ENCODE peak calls at places on chromosomes 12 and 14, in nine cellular contexts. One of them, this sample, is unnamed.

GRCh38 chr12:45991289-45992249 is 1.2 kb upstream of the SCAF11 start:
- DNase-seq in AG04450: no peak
- DNase-seq in psoas muscle: peak
- DNase-seq in HFFc6: peak
- DNase-seq in AG09319: no peak
- DNase-seq in fibroblast of lung: peak
- DNase-seq in CD4-positive, alpha-beta T cell: peak
- DNase-seq in AG10803: peak
- DNase-seq in kidney: peak
- DNase-seq in this sample: peak

GRCh38 chr14:103122578-103123127 is 608 bp upstream of the TNFAIP2 start:
- DNase-seq in kidney: peak
- DNase-seq in AG09319: no peak
- DNase-seq in HFFc6: no peak
- DNase-seq in AG10803: no peak
- DNase-seq in psoas muscle: peak
- DNase-seq in CD4-positive, alpha-beta T cell: no peak
- DNase-seq in AG04450: no peak
- DNase-seq in fibroblast of lung: no peak
- DNase-seq in this sample: no peak

GRCh38 chr12:9792961-9793617 is 32.4 kb upstream of the CD69 start:
- DNase-seq in fibroblast of lung: peak
- DNase-seq in AG04450: peak
- DNase-seq in CD4-positive, alpha-beta T cell: no peak
- DNase-seq in AG09319: no peak
- DNase-seq in HFFc6: peak
- DNase-seq in kidney: no peak
- DNase-seq in AG10803: peak
- DNase-seq in psoas muscle: no peak
- DNase-seq in this sample: peak

GRCh38 chr14:72401632-72402428 is 469.6 kb downstream of the RGS6 start:
- DNase-seq in fibroblast of lung: no peak
- DNase-seq in CD4-positive, alpha-beta T cell: no peak
- DNase-seq in AG04450: no peak
- DNase-seq in AG10803: no peak
- DNase-seq in kidney: no peak
- DNase-seq in psoas muscle: no peak
- DNase-seq in AG09319: no peak
- DNase-seq in HFFc6: no peak
- DNase-seq in this sample: no peak

GRCh38 chr14:68782091-68782981 is 10.5 kb downstream of the ZFP36L1 start:
- DNase-seq in psoas muscle: no peak
- DNase-seq in AG04450: no peak
- DNase-seq in CD4-positive, alpha-beta T cell: peak
- DNase-seq in kidney: no peak
- DNase-seq in fibroblast of lung: no peak
- DNase-seq in AG09319: no peak
- DNase-seq in HFFc6: no peak
- DNase-seq in AG10803: no peak
- DNase-seq in this sample: no peak

GRCh38 chr14:68409355-68409754 is 383.5 kb downstream of the ZFP36L1 start:
- DNase-seq in psoas muscle: no peak
- DNase-seq in fibroblast of lung: no peak
- DNase-seq in HFFc6: no peak
- DNase-seq in AG09319: no peak
- DNase-seq in kidney: no peak
- DNase-seq in CD4-positive, alpha-beta T cell: no peak
- DNase-seq in AG10803: peak
- DNase-seq in AG04450: no peak
- DNase-seq in this sample: peak

GRCh38 chr14:38074754-38075153 is 132.9 kb upstream of the SSTR1 start:
- DNase-seq in kidney: no peak
- DNase-seq in AG09319: no peak
- DNase-seq in CD4-positive, alpha-beta T cell: no peak
- DNase-seq in psoas muscle: no peak
- DNase-seq in AG10803: no peak
- DNase-seq in AG04450: no peak
- DNase-seq in fibroblast of lung: no peak
- DNase-seq in HFFc6: no peak
- DNase-seq in this sample: no peak

GRCh38 chr12:11513288-11513687 is 117.9 kb upstream of the PRB2 start:
- DNase-seq in AG10803: no peak
- DNase-seq in AG04450: no peak
- DNase-seq in psoas muscle: no peak
- DNase-seq in AG09319: no peak
- DNase-seq in kidney: no peak
- DNase-seq in fibroblast of lung: no peak
- DNase-seq in CD4-positive, alpha-beta T cell: no peak
- DNase-seq in HFFc6: no peak
- DNase-seq in this sample: peak

GRCh38 chr14:39376671-39377403 is 55.4 kb downstream of the FBXO33 start:
- DNase-seq in AG04450: no peak
- DNase-seq in psoas muscle: no peak
- DNase-seq in HFFc6: peak
- DNase-seq in AG10803: peak
- DNase-seq in kidney: no peak
- DNase-seq in AG09319: no peak
- DNase-seq in CD4-positive, alpha-beta T cell: no peak
- DNase-seq in fibroblast of lung: peak
- DNase-seq in this sample: peak

GRCh38 chr12:107759410-107759809 is 1.5 kb downstream of the PRDM4 start:
- DNase-seq in kidney: no peak
- DNase-seq in AG04450: peak
- DNase-seq in psoas muscle: no peak
- DNase-seq in HFFc6: peak
- DNase-seq in fibroblast of lung: peak
- DNase-seq in AG09319: peak
- DNase-seq in AG10803: peak
- DNase-seq in CD4-positive, alpha-beta T cell: no peak
- DNase-seq in this sample: peak

GRCh38 chr12:5395443-5396401 is 36.2 kb upstream of the NTF3 start:
- DNase-seq in kidney: peak
- DNase-seq in HFFc6: no peak
- DNase-seq in fibroblast of lung: no peak
- DNase-seq in AG10803: no peak
- DNase-seq in psoas muscle: no peak
- DNase-seq in AG09319: no peak
- DNase-seq in CD4-positive, alpha-beta T cell: no peak
- DNase-seq in AG04450: no peak
- DNase-seq in this sample: no peak

GRCh38 chr14:77565289-77566081 is 51.0 kb downstream of the SPTLC2 start:
- DNase-seq in AG04450: no peak
- DNase-seq in AG09319: no peak
- DNase-seq in AG10803: no peak
- DNase-seq in HFFc6: no peak
- DNase-seq in CD4-positive, alpha-beta T cell: no peak
- DNase-seq in fibroblast of lung: peak
- DNase-seq in kidney: no peak
- DNase-seq in psoas muscle: no peak
- DNase-seq in this sample: peak

GRCh38 chr12:93571854-93572711 is at the start of gene SOCS2:
- DNase-seq in AG09319: no peak
- DNase-seq in psoas muscle: peak
- DNase-seq in AG10803: no peak
- DNase-seq in AG04450: no peak
- DNase-seq in CD4-positive, alpha-beta T cell: peak
- DNase-seq in HFFc6: peak
- DNase-seq in kidney: peak
- DNase-seq in fibroblast of lung: peak
- DNase-seq in this sample: no peak

GRCh38 chr12:108568653-108569154 is 6.3 kb downstream of the ISCU start:
- DNase-seq in AG04450: no peak
- DNase-seq in CD4-positive, alpha-beta T cell: peak
- DNase-seq in AG09319: no peak
- DNase-seq in kidney: no peak
- DNase-seq in psoas muscle: no peak
- DNase-seq in AG10803: no peak
- DNase-seq in fibroblast of lung: no peak
- DNase-seq in HFFc6: no peak
- DNase-seq in this sample: no peak

GRCh38 chr12:43362910-43363694 is 188.9 kb downstream of the ADAMTS20 start:
- DNase-seq in AG10803: no peak
- DNase-seq in HFFc6: no peak
- DNase-seq in kidney: no peak
- DNase-seq in fibroblast of lung: no peak
- DNase-seq in CD4-positive, alpha-beta T cell: no peak
- DNase-seq in psoas muscle: no peak
- DNase-seq in AG09319: no peak
- DNase-seq in AG04450: no peak
- DNase-seq in this sample: peak

DNA sequence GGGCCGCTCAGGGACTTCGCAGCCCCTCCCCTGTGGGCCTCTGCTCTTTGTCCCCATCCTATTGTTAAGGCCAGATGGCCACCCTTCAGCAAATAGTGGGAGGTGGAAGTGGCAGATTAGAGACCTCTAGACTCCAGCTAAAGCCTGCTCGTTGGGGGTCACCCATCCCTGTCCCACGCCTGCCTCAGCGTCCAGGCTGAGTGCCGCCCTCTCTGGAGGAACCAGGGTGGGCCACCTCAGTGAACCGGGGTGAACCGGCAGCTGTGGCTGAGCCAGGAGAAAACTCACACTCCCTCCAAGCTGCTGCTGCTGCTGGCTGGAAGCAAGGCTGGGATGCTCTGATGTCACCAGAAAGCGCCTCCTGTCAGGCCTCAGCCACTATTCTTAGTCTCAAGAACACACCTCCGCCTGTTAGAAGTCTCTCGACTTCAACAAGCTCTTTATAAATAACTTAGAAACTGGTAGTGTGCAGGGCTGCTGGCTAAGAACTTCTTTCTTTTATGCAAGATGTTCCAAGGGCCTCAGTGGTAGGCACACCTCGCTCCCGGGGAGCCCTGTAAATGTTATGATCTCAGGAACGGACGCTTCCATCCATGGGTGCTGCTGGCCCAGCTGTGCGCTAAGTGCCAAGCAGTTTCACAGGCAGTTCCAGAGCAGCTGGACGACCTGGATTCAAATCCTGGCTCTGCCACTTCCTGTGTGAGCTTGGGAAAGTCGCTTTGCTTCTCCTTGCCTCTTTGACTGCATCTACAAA is 19.8 kb upstream of the TESC start:
- DNase-seq in fibroblast of lung: no peak
- DNase-seq in AG09319: no peak
- DNase-seq in HFFc6: no peak
- DNase-seq in AG10803: no peak
- DNase-seq in AG04450: no peak
- DNase-seq in psoas muscle: no peak
- DNase-seq in kidney: no peak
- DNase-seq in CD4-positive, alpha-beta T cell: no peak
- DNase-seq in this sample: no peak
- TF ChIP-seq CTCF in fibroblast of lung: no peak
- TF ChIP-seq CTCF in AG09319: no peak
- TF ChIP-seq CTCF in HFFc6: no peak
- TF ChIP-seq CTCF in AG10803: no peak
- TF ChIP-seq CTCF in AG04450: no peak
- TF ChIP-seq CTCF in psoas muscle: no peak
- TF ChIP-seq CTCF in kidney: no peak
- TF ChIP-seq CTCF in CD4-positive, alpha-beta T cell: no peak
- TF ChIP-seq CTCF in this sample: no peak

GRCh38 chr12:75725505-75726120 is 214.2 kb upstream of the KRR1 start:
- DNase-seq in AG04450: no peak
- DNase-seq in HFFc6: peak
- DNase-seq in kidney: no peak
- DNase-seq in fibroblast of lung: no peak
- DNase-seq in psoas muscle: no peak
- DNase-seq in AG09319: no peak
- DNase-seq in AG10803: peak
- DNase-seq in CD4-positive, alpha-beta T cell: no peak
- DNase-seq in this sample: peak
- TF ChIP-seq CTCF in AG04450: peak
- TF ChIP-seq CTCF in HFFc6: peak
- TF ChIP-seq CTCF in kidney: no peak
- TF ChIP-seq CTCF in fibroblast of lung: no peak
- TF ChIP-seq CTCF in psoas muscle: peak
- TF ChIP-seq CTCF in AG09319: no peak
- TF ChIP-seq CTCF in AG10803: peak
- TF ChIP-seq CTCF in CD4-positive, alpha-beta T cell: no peak
- TF ChIP-seq CTCF in this sample: peak

GRCh38 chr12:128798543-128799341 is 25.0 kb downstream of the SLC15A4 start:
- DNase-seq in psoas muscle: peak
- DNase-seq in AG09319: no peak
- DNase-seq in AG10803: no peak
- DNase-seq in kidney: no peak
- DNase-seq in AG04450: no peak
- DNase-seq in CD4-positive, alpha-beta T cell: no peak
- DNase-seq in HFFc6: no peak
- DNase-seq in fibroblast of lung: no peak
- DNase-seq in this sample: no peak
- TF ChIP-seq CTCF in psoas muscle: peak
- TF ChIP-seq CTCF in AG09319: no peak
- TF ChIP-seq CTCF in AG10803: peak
- TF ChIP-seq CTCF in kidney: no peak
- TF ChIP-seq CTCF in AG04450: peak
- TF ChIP-seq CTCF in CD4-positive, alpha-beta T cell: no peak
- TF ChIP-seq CTCF in HFFc6: peak
- TF ChIP-seq CTCF in fibroblast of lung: no peak
- TF ChIP-seq CTCF in this sample: no peak

GRCh38 chr14:32594766-32595165 is 265.7 kb downstream of the AKAP6 start:
- DNase-seq in CD4-positive, alpha-beta T cell: no peak
- DNase-seq in psoas muscle: no peak
- DNase-seq in AG10803: peak
- DNase-seq in fibroblast of lung: peak
- DNase-seq in kidney: no peak
- DNase-seq in AG09319: peak
- DNase-seq in HFFc6: peak
- DNase-seq in AG04450: no peak
- DNase-seq in this sample: peak

GRCh38 chr14:32595496-32595895 is 266.4 kb downstream of the AKAP6 start:
- DNase-seq in AG04450: no peak
- DNase-seq in CD4-positive, alpha-beta T cell: no peak
- DNase-seq in AG09319: no peak
- DNase-seq in fibroblast of lung: no peak
- DNase-seq in psoas muscle: no peak
- DNase-seq in AG10803: no peak
- DNase-seq in HFFc6: no peak
- DNase-seq in kidney: no peak
- DNase-seq in this sample: no peak

GRCh38 chr14:32593290-32593942 is 264.3 kb downstream of the AKAP6 start:
- DNase-seq in AG10803: peak
- DNase-seq in AG09319: peak
- DNase-seq in psoas muscle: no peak
- DNase-seq in fibroblast of lung: peak
- DNase-seq in kidney: no peak
- DNase-seq in AG04450: peak
- DNase-seq in HFFc6: peak
- DNase-seq in CD4-positive, alpha-beta T cell: no peak
- DNase-seq in this sample: peak

GRCh38 chr14:32597771-32598170 is 268.7 kb downstream of the AKAP6 start:
- DNase-seq in kidney: no peak
- DNase-seq in psoas muscle: no peak
- DNase-seq in HFFc6: no peak
- DNase-seq in CD4-positive, alpha-beta T cell: no peak
- DNase-seq in AG09319: no peak
- DNase-seq in fibroblast of lung: no peak
- DNase-seq in AG04450: no peak
- DNase-seq in AG10803: no peak
- DNase-seq in this sample: peak

DNA sequence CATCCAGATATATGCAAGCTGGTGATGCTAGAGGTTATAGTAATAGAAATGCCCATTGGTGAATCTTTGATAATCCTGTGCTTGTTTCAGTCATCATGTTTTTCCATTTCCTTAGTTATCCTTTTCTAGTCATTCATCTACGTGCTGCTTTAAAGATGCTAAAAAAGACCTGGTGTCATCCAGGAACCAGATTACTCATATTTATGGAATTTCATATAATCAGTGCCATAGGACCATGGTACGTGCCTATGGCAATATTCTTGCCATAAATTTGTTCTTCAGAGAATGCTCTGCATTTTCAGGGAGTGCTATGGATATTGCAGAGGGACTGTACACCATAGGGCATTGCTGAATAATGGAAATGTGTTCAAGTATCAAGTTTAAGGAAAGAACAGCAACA is 267.3 kb downstream of the AKAP6 start:
- DNase-seq in AG10803: no peak
- DNase-seq in HFFc6: no peak
- DNase-seq in CD4-positive, alpha-beta T cell: no peak
- DNase-seq in kidney: no peak
- DNase-seq in psoas muscle: no peak
- DNase-seq in fibroblast of lung: no peak
- DNase-seq in AG09319: no peak
- DNase-seq in AG04450: no peak
- DNase-seq in this sample: no peak
- TF ChIP-seq CTCF in AG10803: no peak
- TF ChIP-seq CTCF in HFFc6: no peak
- TF ChIP-seq CTCF in CD4-positive, alpha-beta T cell: no peak
- TF ChIP-seq CTCF in kidney: no peak
- TF ChIP-seq CTCF in psoas muscle: no peak
- TF ChIP-seq CTCF in fibroblast of lung: no peak
- TF ChIP-seq CTCF in AG09319: no peak
- TF ChIP-seq CTCF in AG04450: no peak
- TF ChIP-seq CTCF in this sample: no peak